ENCODE peak calls at places on chromosomes 13 and 19, in seven cellular contexts. L, Q, V, J, G, C and F are unnamed samples. For H3K9me3 and H3K36me3, the result is how much of the 10 kb centered on the place peaks cover.

GRCh38 chr13:26601669-26602068 is 44.2 kb downstream of the WASF3 start:
- DNase-seq in L (no peak), Q (no peak), V (no peak), J (no peak), G (no peak), C (no peak), F (no peak)

GRCh38 chr13:111241862-111242261 is 78.6 kb upstream of the TEX29 start:
- DNase-seq in L (no peak), Q (no peak), V (no peak), J (no peak), G (no peak), C (no peak), F (no peak)

GRCh38 chr13:23681253-23681652 is 111.0 kb downstream of the TNFRSF19 start:
- DNase-seq in L (no peak), Q (no peak), V (no peak), J (no peak), G (no peak), C (no peak), F (no peak)

GRCh38 chr19:13208131-13208963 is 58.1 kb downstream of the IER2 start:
- DNase-seq in L (peak), Q (no peak), V (no peak), J (peak), G (peak), C (no peak), F (no peak)

GRCh38 chr13:110509478-110509926 is 52.0 kb downstream of the RAB20 start:
- DNase-seq in L (no peak), Q (no peak), V (no peak), J (no peak), G (no peak), C (no peak), F (no peak)

GRCh38 chr19:10835089-10835753 is 791 bp downstream of the TMED1 start:
- DNase-seq in L (peak), Q (peak), V (no peak), J (peak), G (no peak), C (peak), F (peak)

GRCh38 chr13:48156466-48156865 is 61.6 kb upstream of the MED4 start:
- DNase-seq in L (no peak), Q (no peak), V (peak), J (peak), G (no peak), C (no peak), F (no peak)

GRCh38 chr13:48993150-48993549 is 17.4 kb downstream of the FNDC3A start:
- DNase-seq in L (no peak), Q (no peak), V (no peak), J (no peak), G (no peak), C (no peak), F (no peak)

GRCh38 chr13:87274209-87274819 is 396.9 kb upstream of the SLITRK5 start:
- DNase-seq in L (no peak), Q (peak), V (peak), J (no peak), G (no peak), C (no peak), F (no peak)

GRCh38 chr13:46179576-46180368 is 2.2 kb downstream of the LCP1 start:
- DNase-seq in L (no peak), Q (no peak), V (no peak), J (peak), G (no peak), C (peak), F (no peak)

GRCh38 chr13:40109324-40109958 is 454.0 kb downstream of the COG6 start:
- DNase-seq in L (no peak), Q (no peak), V (no peak), J (no peak), G (peak), C (peak), F (no peak)

GRCh38 chr19:50510700-50511068 is 307 bp downstream of the JOSD2 start:
- DNase-seq in L (no peak), Q (no peak), V (peak), J (no peak), G (no peak), C (no peak), F (no peak)

GRCh38 chr19:9461938-9462337 is 26.6 kb upstream of the ZNF266 start:
- DNase-seq in L (no peak), Q (no peak), V (no peak), J (no peak), G (no peak), C (no peak), F (no peak)

GRCh38 chr19:9467161-9467560 is 31.3 kb downstream of the ZNF560 start:
- DNase-seq in L (no peak), Q (no peak), V (no peak), J (no peak), G (no peak), C (no peak), F (no peak)
- H3K9me3 ChIP-seq in L (under half), Q (under half), V (half or more), J (half or more), G (under half), C (under half), F (half or more)

GRCh38 chr19:45349126-45349415 is 8.5 kb downstream of the KLC3 start:
- DNase-seq in L (no peak), Q (no peak), V (no peak), J (no peak), G (no peak), C (no peak), F (no peak)
- H3K36me3 ChIP-seq in L (under half), Q (under half), V (under half), J (under half), G (under half), C (under half), F (under half)

GRCh38 chr19:58352760-58353671 is at the start of gene A1BG:
- DNase-seq in L (no peak), Q (no peak), V (no peak), J (no peak), G (no peak), C (no peak), F (no peak)
- TF ChIP-seq POLR2A in L (no peak), Q (no peak), V (no peak), J (no peak), G (no peak), C (no peak), F (no peak)

DNA sequence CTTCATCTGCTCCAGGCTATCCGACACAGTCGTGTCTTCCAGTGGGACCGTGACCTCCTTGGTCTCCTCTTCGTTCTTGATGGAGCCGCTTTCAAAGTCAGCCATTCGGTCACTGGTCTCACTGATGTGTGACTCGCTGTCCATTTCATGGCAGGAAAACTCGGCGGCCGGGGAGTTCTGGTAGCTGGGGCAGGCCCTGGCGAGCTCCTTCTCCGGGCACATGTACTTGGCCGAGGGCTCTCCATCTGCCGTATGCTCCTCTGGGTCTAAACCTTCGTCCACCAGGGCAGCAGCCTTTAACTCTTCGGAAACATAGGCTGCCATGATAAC is 69.8 kb downstream of the TSHZ3 start:
- DNase-seq in L (no peak), Q (no peak), V (no peak), J (no peak), G (no peak), C (no peak), F (no peak)
- H3K9me3 ChIP-seq in L (under half), Q (under half), V (under half), J (under half), G (under half), C (under half), F (under half)

DNA sequence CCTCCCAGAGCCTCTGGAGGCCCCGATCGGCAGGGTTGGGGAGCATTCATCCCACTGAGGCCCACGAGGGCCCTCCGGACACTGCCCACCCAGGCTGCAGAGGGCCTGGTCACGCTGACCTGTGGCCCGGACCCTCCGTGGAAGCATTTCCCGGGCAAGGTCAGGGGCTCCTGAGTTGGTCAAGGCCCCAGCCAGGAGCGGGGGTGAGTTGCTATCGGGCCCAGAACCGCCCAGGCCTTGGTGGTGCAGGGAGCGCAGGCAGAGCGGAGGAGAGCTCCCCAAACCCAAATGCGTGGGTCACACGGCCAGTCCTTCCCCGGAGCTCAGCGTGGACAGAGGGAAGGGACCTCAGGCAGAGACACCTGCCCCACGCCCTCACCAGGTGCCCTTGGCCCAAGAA is 25.7 kb downstream of the GPX4 start:
- DNase-seq in L (no peak), Q (no peak), V (no peak), J (no peak), G (no peak), C (no peak), F (no peak)
- H3K36me3 ChIP-seq in L (under half), Q (under half), V (under half), J (half or more), G (under half), C (under half), F (under half)

GRCh38 chr19:39852882-39853281 is 6.7 kb upstream of the FBL start:
- DNase-seq in L (no peak), Q (no peak), V (no peak), J (no peak), G (no peak), C (no peak), F (no peak)
- TF ChIP-seq POLR2A in L (no peak), Q (no peak), V (no peak), J (no peak), G (no peak), C (no peak), F (no peak)

GRCh38 chr19:46766569-46767317 is 20.5 kb upstream of the STRN4 start:
- DNase-seq in L (no peak), Q (peak), V (peak), J (peak), G (no peak), C (no peak), F (no peak)
- H3K9me3 ChIP-seq in L (under half), Q (under half), V (under half), J (under half), G (under half), C (under half), F (under half)